ENCODE peak calls at places on chromosomes 7 and 10, in eight cellular contexts. One of them, this sample, is unnamed. For H3K9me3, the result is how much of the 10 kb centered on the place peaks cover.

GRCh38 chr10:21503580-21503979 is 21.9 kb downstream of the SKIDA1 start:
- DNase-seq in colonic mucosa: no peak
- DNase-seq in Peyer's patch: no peak
- DNase-seq in trophoblast cell: no peak
- DNase-seq in spleen: no peak
- DNase-seq in adrenal gland: no peak
- DNase-seq in CD4-positive, alpha-beta T cell: no peak
- DNase-seq in mammary epithelial cell: no peak
- DNase-seq in this sample: no peak

GRCh38 chr7:137970263-137970975 is 31.5 kb downstream of the CREB3L2 start:
- DNase-seq in colonic mucosa: no peak
- DNase-seq in trophoblast cell: peak
- DNase-seq in spleen: no peak
- DNase-seq in mammary epithelial cell: peak
- DNase-seq in Peyer's patch: no peak
- DNase-seq in CD4-positive, alpha-beta T cell: no peak
- DNase-seq in adrenal gland: no peak
- DNase-seq in this sample: no peak

GRCh38 chr7:76343931-76344321 is 14.9 kb downstream of the YWHAG start:
- DNase-seq in Peyer's patch: no peak
- DNase-seq in colonic mucosa: no peak
- DNase-seq in mammary epithelial cell: no peak
- DNase-seq in CD4-positive, alpha-beta T cell: no peak
- DNase-seq in adrenal gland: no peak
- DNase-seq in spleen: no peak
- DNase-seq in trophoblast cell: no peak
- DNase-seq in this sample: no peak

GRCh38 chr7:76281006-76281705 is 21.3 kb upstream of the HSPB1 start:
- DNase-seq in Peyer's patch: no peak
- DNase-seq in adrenal gland: no peak
- DNase-seq in trophoblast cell: no peak
- DNase-seq in spleen: no peak
- DNase-seq in colonic mucosa: no peak
- DNase-seq in mammary epithelial cell: no peak
- DNase-seq in CD4-positive, alpha-beta T cell: no peak
- DNase-seq in this sample: no peak

GRCh38 chr10:909831-910230 is 21.7 kb downstream of the LARP4B start:
- DNase-seq in trophoblast cell: peak
- DNase-seq in CD4-positive, alpha-beta T cell: no peak
- DNase-seq in Peyer's patch: no peak
- DNase-seq in mammary epithelial cell: no peak
- DNase-seq in colonic mucosa: no peak
- DNase-seq in spleen: no peak
- DNase-seq in adrenal gland: no peak
- DNase-seq in this sample: no peak

GRCh38 chr10:73810358-73810734 is 1.1 kb downstream of the NDST2 start:
- DNase-seq in colonic mucosa: no peak
- DNase-seq in spleen: no peak
- DNase-seq in CD4-positive, alpha-beta T cell: no peak
- DNase-seq in adrenal gland: no peak
- DNase-seq in mammary epithelial cell: no peak
- DNase-seq in Peyer's patch: no peak
- DNase-seq in trophoblast cell: no peak
- DNase-seq in this sample: no peak

GRCh38 chr10:52631648-52632047 is 140.9 kb downstream of the MBL2 start:
- DNase-seq in spleen: no peak
- DNase-seq in trophoblast cell: no peak
- DNase-seq in adrenal gland: no peak
- DNase-seq in Peyer's patch: no peak
- DNase-seq in CD4-positive, alpha-beta T cell: no peak
- DNase-seq in colonic mucosa: no peak
- DNase-seq in mammary epithelial cell: no peak
- DNase-seq in this sample: no peak

GRCh38 chr10:101561068-101561915 is 26.8 kb downstream of the POLL start:
- DNase-seq in colonic mucosa: no peak
- DNase-seq in spleen: no peak
- DNase-seq in CD4-positive, alpha-beta T cell: no peak
- DNase-seq in Peyer's patch: no peak
- DNase-seq in trophoblast cell: no peak
- DNase-seq in adrenal gland: no peak
- DNase-seq in mammary epithelial cell: no peak
- DNase-seq in this sample: no peak

GRCh38 chr7:28980504-28981281 is 22.6 kb upstream of the TRIL start:
- DNase-seq in trophoblast cell: peak
- DNase-seq in Peyer's patch: no peak
- DNase-seq in CD4-positive, alpha-beta T cell: no peak
- DNase-seq in spleen: no peak
- DNase-seq in mammary epithelial cell: peak
- DNase-seq in colonic mucosa: no peak
- DNase-seq in adrenal gland: no peak
- DNase-seq in this sample: no peak

GRCh38 chr10:24826022-24826421 is 102.3 kb upstream of the ARHGAP21 start:
- DNase-seq in spleen: no peak
- DNase-seq in CD4-positive, alpha-beta T cell: no peak
- DNase-seq in Peyer's patch: no peak
- DNase-seq in mammary epithelial cell: peak
- DNase-seq in adrenal gland: no peak
- DNase-seq in colonic mucosa: no peak
- DNase-seq in trophoblast cell: no peak
- DNase-seq in this sample: no peak

GRCh38 chr10:45410807-45411606 is 37.0 kb downstream of the ALOX5 start:
- DNase-seq in Peyer's patch: no peak
- DNase-seq in colonic mucosa: no peak
- DNase-seq in mammary epithelial cell: no peak
- DNase-seq in spleen: no peak
- DNase-seq in CD4-positive, alpha-beta T cell: no peak
- DNase-seq in trophoblast cell: no peak
- DNase-seq in adrenal gland: no peak
- DNase-seq in this sample: no peak

GRCh38 chr10:103125323-103126267 is 67.5 kb downstream of the NT5C2 start:
- DNase-seq in adrenal gland: no peak
- DNase-seq in mammary epithelial cell: no peak
- DNase-seq in Peyer's patch: no peak
- DNase-seq in trophoblast cell: no peak
- DNase-seq in spleen: no peak
- DNase-seq in CD4-positive, alpha-beta T cell: no peak
- DNase-seq in colonic mucosa: no peak
- DNase-seq in this sample: no peak

GRCh38 chr10:122878799-122879338 is 512 bp downstream of the FAM24B start:
- DNase-seq in adrenal gland: no peak
- DNase-seq in trophoblast cell: no peak
- DNase-seq in colonic mucosa: no peak
- DNase-seq in spleen: peak
- DNase-seq in Peyer's patch: no peak
- DNase-seq in mammary epithelial cell: no peak
- DNase-seq in CD4-positive, alpha-beta T cell: peak
- DNase-seq in this sample: no peak

GRCh38 chr10:7314068-7314646 is 96.7 kb downstream of the SFMBT2 start:
- DNase-seq in colonic mucosa: no peak
- DNase-seq in spleen: no peak
- DNase-seq in mammary epithelial cell: peak
- DNase-seq in adrenal gland: no peak
- DNase-seq in trophoblast cell: no peak
- DNase-seq in Peyer's patch: no peak
- DNase-seq in CD4-positive, alpha-beta T cell: no peak
- DNase-seq in this sample: no peak

GRCh38 chr7:44191171-44191570 is 1.9 kb upstream of the GCK start:
- DNase-seq in colonic mucosa: no peak
- DNase-seq in mammary epithelial cell: no peak
- DNase-seq in CD4-positive, alpha-beta T cell: no peak
- DNase-seq in adrenal gland: no peak
- DNase-seq in trophoblast cell: no peak
- DNase-seq in spleen: no peak
- DNase-seq in Peyer's patch: no peak
- DNase-seq in this sample: no peak

GRCh38 chr10:11949152-11949551 is 93.5 kb downstream of the UPF2 start:
- DNase-seq in spleen: no peak
- DNase-seq in mammary epithelial cell: no peak
- DNase-seq in colonic mucosa: no peak
- DNase-seq in adrenal gland: no peak
- DNase-seq in Peyer's patch: no peak
- DNase-seq in trophoblast cell: no peak
- DNase-seq in CD4-positive, alpha-beta T cell: no peak
- DNase-seq in this sample: no peak

GRCh38 chr7:9328296-9328695 is 894.9 kb downstream of the NXPH1 start:
- DNase-seq in adrenal gland: no peak
- DNase-seq in mammary epithelial cell: no peak
- DNase-seq in CD4-positive, alpha-beta T cell: no peak
- DNase-seq in colonic mucosa: no peak
- DNase-seq in trophoblast cell: no peak
- DNase-seq in spleen: no peak
- DNase-seq in Peyer's patch: no peak
- DNase-seq in this sample: no peak

GRCh38 chr10:107081644-107082043 is 82.9 kb downstream of the SORCS1 start:
- DNase-seq in mammary epithelial cell: no peak
- DNase-seq in spleen: no peak
- DNase-seq in Peyer's patch: no peak
- DNase-seq in CD4-positive, alpha-beta T cell: no peak
- DNase-seq in trophoblast cell: no peak
- DNase-seq in adrenal gland: no peak
- DNase-seq in colonic mucosa: no peak
- DNase-seq in this sample: no peak

GRCh38 chr10:98253499-98253898 is 14.5 kb downstream of the LOXL4 start:
- DNase-seq in trophoblast cell: no peak
- DNase-seq in CD4-positive, alpha-beta T cell: no peak
- DNase-seq in mammary epithelial cell: no peak
- DNase-seq in Peyer's patch: no peak
- DNase-seq in adrenal gland: no peak
- DNase-seq in colonic mucosa: no peak
- DNase-seq in spleen: peak
- DNase-seq in this sample: peak

GRCh38 chr7:106016331-106016730 is 53.3 kb downstream of the CDHR3 start:
- DNase-seq in trophoblast cell: no peak
- DNase-seq in CD4-positive, alpha-beta T cell: no peak
- DNase-seq in spleen: no peak
- DNase-seq in colonic mucosa: no peak
- DNase-seq in Peyer's patch: no peak
- DNase-seq in adrenal gland: no peak
- DNase-seq in mammary epithelial cell: no peak
- DNase-seq in this sample: no peak

DNA sequence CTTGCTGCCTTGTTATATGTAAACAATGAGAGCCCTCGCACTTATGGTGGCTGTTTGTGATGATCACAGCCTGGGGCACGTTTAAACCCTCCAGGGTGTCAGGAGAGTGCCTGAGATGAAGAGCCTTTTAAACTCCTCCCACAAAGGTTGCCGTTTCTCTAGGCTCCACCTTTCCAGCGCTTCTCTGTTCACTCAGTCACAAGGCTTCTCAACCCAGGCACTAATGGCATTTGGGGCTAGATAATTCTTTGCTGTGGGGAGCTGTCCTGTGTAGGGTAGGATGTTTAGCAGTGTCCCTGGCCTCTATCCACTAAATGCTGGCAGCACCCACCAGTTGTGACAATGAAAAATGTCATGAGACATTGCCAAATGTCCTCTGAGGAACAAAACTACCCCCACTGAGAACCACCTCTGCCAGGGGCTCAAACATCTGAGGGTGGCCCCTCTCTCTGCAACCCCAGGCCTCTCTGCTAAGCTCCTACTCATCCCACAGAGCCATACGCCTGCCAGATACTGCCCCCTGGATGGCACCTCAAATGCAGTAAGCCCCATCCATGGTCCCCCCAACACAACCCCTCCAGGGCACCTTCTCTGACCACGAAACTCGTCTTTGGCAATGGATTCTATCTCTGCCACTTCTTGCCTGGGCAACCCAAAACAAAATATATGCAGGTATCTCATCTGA is 144.3 kb upstream of the ZMIZ1 start:
- DNase-seq in adrenal gland: no peak
- DNase-seq in CD4-positive, alpha-beta T cell: no peak
- DNase-seq in mammary epithelial cell: no peak
- DNase-seq in Peyer's patch: peak
- DNase-seq in trophoblast cell: no peak
- DNase-seq in spleen: peak
- DNase-seq in colonic mucosa: no peak
- DNase-seq in this sample: no peak
- H3K9me3 ChIP-seq in adrenal gland: under half
- H3K9me3 ChIP-seq in CD4-positive, alpha-beta T cell: under half
- H3K9me3 ChIP-seq in mammary epithelial cell: under half
- H3K9me3 ChIP-seq in Peyer's patch: under half
- H3K9me3 ChIP-seq in trophoblast cell: under half
- H3K9me3 ChIP-seq in spleen: under half
- H3K9me3 ChIP-seq in colonic mucosa: under half
- H3K9me3 ChIP-seq in this sample: under half

GRCh38 chr7:5070206-5070605 is 24.5 kb downstream of the RBAK start:
- DNase-seq in spleen: no peak
- DNase-seq in Peyer's patch: no peak
- DNase-seq in colonic mucosa: no peak
- DNase-seq in adrenal gland: no peak
- DNase-seq in mammary epithelial cell: no peak
- DNase-seq in CD4-positive, alpha-beta T cell: no peak
- DNase-seq in trophoblast cell: no peak
- DNase-seq in this sample: no peak
- H3K9me3 ChIP-seq in spleen: half or more
- H3K9me3 ChIP-seq in Peyer's patch: under half
- H3K9me3 ChIP-seq in colonic mucosa: under half
- H3K9me3 ChIP-seq in adrenal gland: under half
- H3K9me3 ChIP-seq in mammary epithelial cell: under half
- H3K9me3 ChIP-seq in CD4-positive, alpha-beta T cell: half or more
- H3K9me3 ChIP-seq in trophoblast cell: under half
- H3K9me3 ChIP-seq in this sample: under half

DNA sequence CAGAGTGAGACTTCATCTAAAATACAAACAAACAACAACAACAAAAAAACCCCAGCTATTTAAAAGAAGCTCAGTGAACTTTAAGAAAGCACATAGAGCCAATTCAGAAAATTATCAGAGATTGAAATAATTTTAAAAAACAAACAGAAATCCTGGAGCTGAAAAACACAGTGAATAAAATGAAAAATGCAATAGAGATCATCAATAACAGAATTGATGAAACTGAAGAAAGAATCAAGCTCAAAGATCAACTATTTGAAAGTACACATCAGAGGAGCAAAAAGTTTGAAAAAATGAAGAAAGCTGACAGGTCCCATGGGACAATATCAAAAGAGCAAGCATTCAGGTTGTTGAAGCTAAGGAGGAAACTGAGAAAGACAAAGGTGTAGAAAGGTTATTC is 12.2 kb upstream of the ZNF746 start:
- DNase-seq in colonic mucosa: no peak
- DNase-seq in spleen: no peak
- DNase-seq in Peyer's patch: no peak
- DNase-seq in adrenal gland: no peak
- DNase-seq in CD4-positive, alpha-beta T cell: no peak
- DNase-seq in trophoblast cell: no peak
- DNase-seq in mammary epithelial cell: no peak
- DNase-seq in this sample: no peak
- H3K9me3 ChIP-seq in colonic mucosa: under half
- H3K9me3 ChIP-seq in spleen: half or more
- H3K9me3 ChIP-seq in Peyer's patch: under half
- H3K9me3 ChIP-seq in adrenal gland: under half
- H3K9me3 ChIP-seq in CD4-positive, alpha-beta T cell: under half
- H3K9me3 ChIP-seq in trophoblast cell: under half
- H3K9me3 ChIP-seq in mammary epithelial cell: under half
- H3K9me3 ChIP-seq in this sample: under half

DNA sequence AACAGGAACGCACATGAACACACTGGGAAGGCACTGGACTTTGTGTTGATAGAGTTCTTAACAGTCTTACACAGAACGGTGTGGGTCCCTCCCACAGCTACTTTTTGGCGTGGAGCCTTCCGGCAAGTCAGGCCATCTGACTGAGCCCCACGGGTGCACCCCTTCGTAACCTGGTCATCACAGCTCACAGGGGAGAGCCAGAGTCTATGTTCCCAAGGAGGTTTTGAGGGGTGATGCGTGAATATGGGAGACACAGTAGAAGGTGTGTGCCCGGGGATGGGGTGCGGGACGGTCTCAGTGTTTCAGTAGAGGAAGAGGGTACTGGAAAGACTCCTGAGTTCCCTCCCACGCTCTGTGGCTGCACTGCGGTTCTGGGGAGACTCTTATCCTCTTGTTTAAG is 291.7 kb downstream of the DNAJB6 start:
- DNase-seq in trophoblast cell: no peak
- DNase-seq in colonic mucosa: no peak
- DNase-seq in adrenal gland: no peak
- DNase-seq in Peyer's patch: no peak
- DNase-seq in mammary epithelial cell: no peak
- DNase-seq in CD4-positive, alpha-beta T cell: no peak
- DNase-seq in spleen: no peak
- DNase-seq in this sample: no peak
- H3K9me3 ChIP-seq in trophoblast cell: under half
- H3K9me3 ChIP-seq in colonic mucosa: under half
- H3K9me3 ChIP-seq in adrenal gland: under half
- H3K9me3 ChIP-seq in Peyer's patch: under half
- H3K9me3 ChIP-seq in mammary epithelial cell: under half
- H3K9me3 ChIP-seq in CD4-positive, alpha-beta T cell: under half
- H3K9me3 ChIP-seq in spleen: under half
- H3K9me3 ChIP-seq in this sample: under half